ENCODE peak calls at places on chromosomes 13 and 19, in six cellular contexts. W is breast epithelium, C is tibial artery, Y is pancreas, I is brain microvascular endothelial cell, T is psoas muscle. B is an unnamed sample.

GRCh38 chr13:113093580-113094409 is 11.8 kb upstream of the F7 start:
- DNase-seq in W (no peak), C (no peak), Y (no peak), I (no peak), T (no peak), B (no peak)

GRCh38 chr13:29923554-29924481 is 73.4 kb upstream of the UBL3 start:
- DNase-seq in W (peak; percentile 83), C (peak; percentile 89), Y (peak; percentile 86), I (peak; percentile 96), T (peak; percentile 76), B (peak; percentile 89)

GRCh38 chr19:1066748-1067340 is at the start of gene ARHGAP45:
- DNase-seq in W (no peak), C (no peak), Y (no peak), I (no peak), T (peak; percentile 43), B (no peak)

GRCh38 chr19:47351545-47351944 is 2.4 kb downstream of the DHX34 start:
- DNase-seq in W (no peak), C (no peak), Y (no peak), I (peak; percentile 41), T (no peak), B (no peak)

GRCh38 chr13:59890064-59890463 is 273.7 kb downstream of the DIAPH3 start:
- DNase-seq in W (no peak), C (no peak), Y (no peak), I (no peak), T (no peak), B (no peak)

GRCh38 chr13:50152655-50153309 is 137.5 kb downstream of the KCNRG start:
- DNase-seq in W (no peak), C (no peak), Y (no peak), I (no peak), T (no peak), B (no peak)

GRCh38 chr13:33763021-33763420 is 54.9 kb upstream of the RFC3 start:
- DNase-seq in W (no peak), C (no peak), Y (no peak), I (no peak), T (no peak), B (no peak)

GRCh38 chr19:35528218-35529038 is at the start of gene SBSN:
- DNase-seq in W (no peak), C (no peak), Y (no peak), I (peak; percentile 25), T (no peak), B (no peak)

GRCh38 chr19:1523412-1524205 is at the start of gene PLK5:
- DNase-seq in W (no peak), C (no peak), Y (no peak), I (no peak), T (no peak), B (no peak)

GRCh38 chr13:94956407-94957110 is 244.2 kb upstream of the SOX21 start:
- DNase-seq in W (no peak), C (no peak), Y (no peak), I (peak; percentile 60), T (no peak), B (no peak)

GRCh38 chr13:91702411-91702810 is 304.0 kb downstream of the GPC5 start:
- DNase-seq in W (no peak), C (no peak), Y (no peak), I (no peak), T (no peak), B (no peak)
- TF ChIP-seq CTCF in W (no peak), C (no peak), Y (no peak), I (no peak), T (no peak), B (no peak)

GRCh38 chr13:110491869-110492268 is 69.7 kb downstream of the RAB20 start:
- DNase-seq in W (no peak), C (no peak), Y (no peak), I (no peak), T (no peak), B (no peak)
- H3K36me3 ChIP-seq in W (no peaks in the 10 kb centered on the region), C (peaks cover 89% of the 10 kb centered on the region), Y (no peaks in the 10 kb centered on the region), I (peaks cover 94% of the 10 kb centered on the region), T (peaks cover 62% of the 10 kb centered on the region), B (peaks cover 40% of the 10 kb centered on the region)

GRCh38 chr13:108345016-108345415 is 75.5 kb downstream of the TNFSF13B start:
- DNase-seq in W (no peak), C (no peak), Y (no peak), I (no peak), T (no peak), B (no peak)

GRCh38 chr13:108346376-108346775 is 76.9 kb downstream of the TNFSF13B start:
- DNase-seq in W (no peak), C (no peak), Y (no peak), I (no peak), T (no peak), B (no peak)

GRCh38 chr13:108342369-108343289 is 73.1 kb downstream of the TNFSF13B start:
- DNase-seq in W (no peak), C (no peak), Y (no peak), I (peak; percentile 22), T (no peak), B (no peak)
- TF ChIP-seq CTCF in W (peak; percentile 21), C (peak; percentile 29), Y (no peak), I (peak; percentile 78), T (peak; percentile 38), B (peak; percentile 8)

DNA sequence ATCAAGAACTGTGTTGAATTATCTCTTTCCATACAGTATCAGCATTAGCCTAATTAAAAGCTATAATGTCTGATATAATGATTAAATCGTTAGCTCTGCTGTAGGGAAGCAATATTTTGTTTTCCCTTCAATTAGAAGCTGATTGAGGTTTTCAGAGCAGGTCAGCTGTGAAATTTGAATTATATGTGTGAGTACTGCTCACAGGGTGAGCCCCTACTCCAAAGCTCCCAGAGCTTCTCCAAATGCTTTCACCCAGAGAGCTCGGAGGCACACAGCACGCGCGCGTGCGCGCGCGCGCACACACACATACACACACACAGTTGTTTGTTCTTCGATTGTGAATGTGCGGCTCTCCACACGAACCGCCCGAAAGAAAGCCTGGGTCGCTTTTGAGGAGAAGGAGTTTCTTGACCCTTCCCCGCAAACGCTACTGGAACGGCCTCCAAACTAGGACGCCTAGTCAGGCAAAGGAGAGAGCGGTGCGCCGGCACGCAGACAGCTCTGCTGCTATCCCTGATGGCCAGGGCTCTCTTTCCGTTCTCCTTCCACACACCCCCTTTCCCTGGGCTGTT is 4.8 kb upstream of the SOX1 start:
- DNase-seq in W (no peak), C (no peak), Y (no peak), I (no peak), T (no peak), B (no peak)
- H3K36me3 ChIP-seq in W (no peaks in the 10 kb centered on the region), C (no peaks in the 10 kb centered on the region), Y (no peaks in the 10 kb centered on the region), I (no peaks in the 10 kb centered on the region), T (no peaks in the 10 kb centered on the region), B (no peaks in the 10 kb centered on the region)

DNA sequence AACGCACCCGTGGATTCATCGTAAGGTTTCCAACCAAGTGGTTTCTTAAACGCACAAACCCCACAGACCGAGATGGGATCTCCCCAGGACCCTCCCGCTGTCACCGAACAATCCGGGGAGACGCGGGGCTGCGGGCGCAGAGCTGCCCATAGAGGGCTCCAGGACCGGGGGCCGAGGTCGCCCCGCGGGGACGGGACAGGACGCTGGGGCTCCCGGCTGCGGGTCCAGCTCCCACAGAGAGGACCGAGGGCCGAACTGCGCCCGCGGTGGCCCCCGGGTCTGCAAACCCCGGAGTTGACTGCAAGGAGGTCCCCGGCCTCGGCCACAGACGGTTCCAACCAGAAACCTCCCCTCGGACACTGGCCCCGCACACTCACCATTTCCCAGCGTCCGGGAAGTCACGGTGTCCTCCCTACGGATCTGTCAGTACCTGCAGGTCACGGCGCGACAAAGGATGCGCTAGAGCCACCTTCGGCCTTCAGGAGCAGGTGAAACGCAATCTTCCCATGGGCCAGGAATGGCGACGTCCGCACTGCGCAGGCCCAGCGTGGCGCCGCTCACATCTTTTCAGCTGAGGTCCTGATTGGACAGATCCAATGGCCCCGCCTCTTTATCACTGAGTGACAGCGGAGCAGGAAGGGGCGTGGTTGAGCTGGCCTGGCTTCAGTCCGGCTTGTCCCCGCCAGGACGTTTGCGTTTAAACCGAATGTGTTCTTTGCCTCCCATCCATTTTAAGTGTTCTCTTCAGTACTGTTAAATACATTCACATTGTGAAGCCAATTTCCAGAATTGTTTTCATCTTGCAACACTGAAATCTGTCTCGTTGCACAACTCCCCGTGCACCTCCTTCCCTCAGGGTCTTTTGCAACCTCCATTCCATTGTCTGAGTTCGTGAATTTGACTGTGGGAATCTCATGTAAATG is at the start of gene ZNF14:
- DNase-seq in W (peak; percentile 95), C (peak; percentile 96), Y (peak; percentile 93), I (peak; percentile 94), T (peak; percentile 90), B (peak; percentile 95)
- TF ChIP-seq CTCF in W (peak; percentile 17), C (no peak), Y (no peak), I (peak; percentile 34), T (no peak), B (no peak)

GRCh38 chr19:10685210-10685609 is 16.0 kb upstream of the QTRT1 start:
- DNase-seq in W (no peak), C (no peak), Y (no peak), I (no peak), T (no peak), B (no peak)

GRCh38 chr19:10687518-10688288 is 13.5 kb upstream of the QTRT1 start:
- DNase-seq in W (no peak), C (no peak), Y (no peak), I (no peak), T (no peak), B (no peak)

GRCh38 chr19:10688545-10689280 is 12.5 kb upstream of the QTRT1 start:
- DNase-seq in W (no peak), C (no peak), Y (no peak), I (no peak), T (no peak), B (no peak)

GRCh38 chr19:10686193-10686592 is 15.0 kb upstream of the QTRT1 start:
- DNase-seq in W (no peak), C (no peak), Y (no peak), I (no peak), T (no peak), B (no peak)

DNA sequence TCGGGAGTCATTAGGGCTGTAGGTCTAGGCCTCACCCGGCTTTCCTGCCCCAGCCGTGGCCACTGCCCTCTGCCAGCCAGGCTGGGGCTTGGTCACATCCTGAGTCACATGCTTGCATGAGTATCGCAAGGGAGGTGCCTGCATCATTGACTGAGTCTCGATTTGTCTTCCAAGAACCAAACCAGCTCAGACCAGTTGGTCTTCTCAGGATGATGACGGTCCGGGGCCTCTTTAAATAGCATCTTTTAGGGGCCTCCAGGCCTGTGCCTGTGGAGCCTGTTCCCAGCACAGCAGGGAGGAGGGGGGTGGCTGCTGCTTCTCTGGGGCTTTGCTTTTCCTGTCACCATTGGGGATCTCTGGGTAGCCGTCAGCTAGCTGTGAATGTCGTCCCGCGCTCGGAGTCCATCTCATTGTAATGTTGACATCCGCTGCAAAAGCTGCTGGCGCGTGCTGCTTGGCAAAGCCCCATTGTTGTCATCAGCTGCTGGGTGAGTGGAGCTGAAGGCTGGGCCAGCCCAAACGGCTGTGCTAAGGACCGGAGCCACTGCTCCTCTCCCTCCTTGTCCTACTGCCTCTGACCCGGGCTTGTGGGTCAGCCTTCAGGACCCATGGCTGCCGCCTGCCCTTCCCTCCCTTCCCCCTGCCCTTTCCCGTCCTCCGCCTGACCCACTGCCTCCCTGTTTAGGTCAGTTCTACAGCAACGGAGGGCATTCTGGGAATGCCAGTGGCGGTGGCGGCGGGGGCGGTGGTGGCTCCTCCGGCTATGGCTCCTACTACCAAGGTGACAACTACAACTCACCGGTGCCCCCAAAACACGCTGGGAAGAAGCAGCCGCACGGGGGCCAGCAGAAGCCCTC is 14.3 kb upstream of the QTRT1 start:
- DNase-seq in W (no peak), C (peak; percentile 49), Y (no peak), I (peak; percentile 64), T (no peak), B (no peak)
- H3K36me3 ChIP-seq in W (peaks cover 21% of the 10 kb centered on the region), C (peaks cover 62% of the 10 kb centered on the region), Y (peaks cover 10% of the 10 kb centered on the region), I (peaks cover 86% of the 10 kb centered on the region), T (peaks cover 99% of the 10 kb centered on the region), B (peaks cover 90% of the 10 kb centered on the region)

B was measured in lung.